ENCODE peak calls at places on chromosomes 2 and 18, in six cellular contexts. F is A549, B is PC-9, I is body of pancreas, D is heart left ventricle, W is tibial nerve. L is an unnamed sample. For H3K4me1, the result is how much of the 10 kb centered on the place peaks cover.

GRCh38 chr2:68196120-68196716 is 38.5 kb downstream of the PNO1 start:
- DNase-seq in F (peak), B (no peak), I (peak), D (no peak), W (no peak), L (peak)

GRCh38 chr2:135246856-135247255 is 194.8 kb downstream of the RAB3GAP1 start:
- DNase-seq in F (no peak), B (no peak), I (no peak), D (no peak), W (no peak), L (no peak)

GRCh38 chr2:157940024-157940423 is 63.9 kb upstream of the ACVR1 start:
- DNase-seq in F (no peak), B (no peak), I (no peak), D (no peak), W (no peak), L (no peak)

GRCh38 chr2:19543271-19544019 is 185.0 kb upstream of the OSR1 start:
- DNase-seq in F (no peak), B (no peak), I (no peak), D (no peak), W (no peak), L (peak)

GRCh38 chr2:144490857-144491256 is 29.1 kb downstream of the ZEB2 start:
- DNase-seq in F (no peak), B (no peak), I (no peak), D (no peak), W (no peak), L (no peak)

GRCh38 chr2:3639015-3639630 is 18.9 kb upstream of the ALLC start:
- DNase-seq in F (no peak), B (no peak), I (no peak), D (no peak), W (no peak), L (no peak)

GRCh38 chr2:241561811-241562210 is 3.3 kb downstream of the BOK start:
- DNase-seq in F (no peak), B (peak), I (peak), D (peak), W (no peak), L (no peak)

GRCh38 chr2:159872353-159872752 is 74.3 kb upstream of the CD302 start:
- DNase-seq in F (no peak), B (no peak), I (no peak), D (no peak), W (no peak), L (no peak)

DNA sequence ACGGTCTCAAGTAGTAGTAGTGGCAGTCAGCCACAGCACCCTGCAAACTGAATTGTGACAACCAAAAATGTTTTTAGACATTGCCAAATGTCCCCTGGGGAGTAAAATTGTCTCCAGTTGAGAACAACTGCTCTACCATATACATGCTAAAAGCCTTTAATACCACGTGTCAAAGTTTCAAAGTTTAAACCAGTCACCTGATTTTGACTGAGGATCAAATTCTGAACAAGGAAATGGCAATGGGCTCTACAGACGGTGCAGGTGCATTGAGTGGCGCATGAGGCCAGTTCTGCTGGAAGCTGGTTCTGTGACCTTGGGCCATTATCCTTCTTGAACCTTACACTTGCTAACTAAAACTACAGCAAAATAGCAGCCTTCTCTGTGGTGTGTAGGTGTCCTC is 85.0 kb downstream of the LIPG start:
- DNase-seq in F (no peak), B (no peak), I (no peak), D (no peak), W (no peak), L (no peak)
- TF ChIP-seq CTCF in F (no peak), B (no peak), I (no peak), D (no peak), W (no peak), L (no peak)

GRCh38 chr2:96265349-96265839 is 403 bp downstream of the TMEM127 start:
- DNase-seq in F (no peak), B (peak), I (peak), D (peak), W (peak), L (no peak)
- H3K27ac ChIP-seq in F (peak), B (no peak), I (peak), D (peak), W (peak), L (peak)

GRCh38 chr2:64212346-64212745 is 68.1 kb upstream of the PELI1 start:
- DNase-seq in F (peak), B (no peak), I (peak), D (no peak), W (no peak), L (peak)

GRCh38 chr2:64213607-64214275 is 69.5 kb upstream of the PELI1 start:
- DNase-seq in F (no peak), B (no peak), I (no peak), D (no peak), W (no peak), L (no peak)

GRCh38 chr2:64214281-64215115 is 70.3 kb upstream of the PELI1 start:
- DNase-seq in F (no peak), B (no peak), I (no peak), D (peak), W (no peak), L (peak)

GRCh38 chr2:64211471-64211870 is 67.3 kb upstream of the PELI1 start:
- DNase-seq in F (no peak), B (no peak), I (no peak), D (no peak), W (no peak), L (no peak)

GRCh38 chr2:64212801-64213321 is 68.6 kb upstream of the PELI1 start:
- DNase-seq in F (no peak), B (no peak), I (no peak), D (no peak), W (no peak), L (peak)
- H3K4me1 ChIP-seq in F (under half), B (under half), I (under half), D (under half), W (under half), L (under half)

GRCh38 chr18:46519870-46520269 is 137.2 kb downstream of the LOXHD1 start:
- DNase-seq in F (no peak), B (no peak), I (no peak), D (no peak), W (no peak), L (no peak)

GRCh38 chr18:46516555-46516954 is 140.5 kb downstream of the LOXHD1 start:
- DNase-seq in F (no peak), B (no peak), I (no peak), D (no peak), W (no peak), L (no peak)

DNA sequence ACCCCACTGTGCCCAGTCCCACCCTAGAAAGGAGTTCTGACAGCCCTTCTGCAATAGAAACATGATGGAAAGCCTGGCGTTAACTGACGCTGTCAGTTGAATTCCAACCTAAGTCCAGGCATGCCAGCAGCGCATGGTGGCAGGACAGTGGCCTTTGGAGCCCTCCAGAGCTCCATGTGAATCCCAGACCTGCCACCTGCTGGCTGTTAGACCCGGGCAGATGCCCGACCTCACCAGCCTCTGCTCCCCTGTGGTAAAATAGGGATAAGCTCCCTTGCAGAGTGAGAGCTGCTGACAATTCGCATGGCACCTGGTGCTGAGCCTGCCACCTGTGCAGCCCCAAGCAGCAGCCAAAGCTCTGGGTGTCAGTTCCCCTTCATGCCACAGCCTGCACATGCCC is 138.6 kb downstream of the LOXHD1 start:
- DNase-seq in F (peak), B (peak), I (no peak), D (peak), W (no peak), L (no peak)
- TF ChIP-seq CTCF in F (no peak), B (peak), I (no peak), D (peak), W (no peak), L (peak)

GRCh38 chr2:207514451-207514850 is 15.3 kb upstream of the CREB1 start:
- DNase-seq in F (no peak), B (no peak), I (no peak), D (no peak), W (no peak), L (no peak)

GRCh38 chr2:207515671-207516070 is 14.1 kb upstream of the CREB1 start:
- DNase-seq in F (no peak), B (no peak), I (no peak), D (no peak), W (no peak), L (peak)

GRCh38 chr2:207512356-207512755 is 17.4 kb upstream of the CREB1 start:
- DNase-seq in F (no peak), B (no peak), I (no peak), D (no peak), W (no peak), L (no peak)

GRCh38 chr2:207513577-207514257 is 16.0 kb upstream of the CREB1 start:
- DNase-seq in F (no peak), B (peak), I (no peak), D (no peak), W (no peak), L (peak)

GRCh38 chr2:207516206-207516605 is 13.6 kb upstream of the CREB1 start:
- DNase-seq in F (no peak), B (no peak), I (no peak), D (no peak), W (no peak), L (no peak)
- H3K27ac ChIP-seq in F (no peak), B (no peak), I (no peak), D (no peak), W (no peak), L (peak)

GRCh38 chr2:105797298-105797819 is 52.6 kb downstream of the NCK2 start:
- DNase-seq in F (no peak), B (no peak), I (peak), D (no peak), W (no peak), L (peak)
- H3K4me1 ChIP-seq in F (under half), B (under half), I (half or more), D (under half), W (under half), L (under half)

DNA sequence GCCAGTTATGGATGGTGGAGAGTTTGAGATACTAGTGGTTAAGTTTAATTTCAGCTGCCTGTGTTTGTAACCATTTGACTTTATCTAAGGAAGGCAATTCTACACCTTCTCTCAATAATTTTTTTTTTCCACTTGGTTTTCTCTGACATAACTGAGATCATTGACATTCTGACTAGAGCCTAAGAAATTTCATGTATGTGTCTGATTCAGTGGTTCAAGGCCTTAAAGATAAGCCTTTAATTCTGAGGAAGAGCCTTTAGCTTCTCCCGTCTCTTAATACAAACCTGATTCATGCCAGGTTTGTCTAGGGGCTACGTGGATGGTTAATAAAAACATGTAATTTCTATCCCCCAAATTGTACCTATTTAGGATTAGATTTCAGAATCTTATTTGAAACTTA is 971.4 kb downstream of the DPP10 start:
- DNase-seq in F (no peak), B (no peak), I (no peak), D (no peak), W (no peak), L (no peak)
- TF ChIP-seq CTCF in F (no peak), B (no peak), I (no peak), D (no peak), W (no peak), L (no peak)